ENCODE peak calls at places on chromosome 18, in five cellular contexts. N, D, L, W and T are unnamed samples.

GRCh38 chr18:35941299-35941698 is 31.2 kb upstream of the RMP24 start:
- DNase-seq in N (no peak), D (no peak), L (no peak), W (no peak), T (no peak)

GRCh38 chr18:47251289-47252120 is at the start of gene SKOR2:
- DNase-seq in N (peak), D (no peak), L (no peak), W (no peak), T (no peak)

GRCh38 chr18:75455249-75456183 is 28.0 kb upstream of the SMIM21 start:
- DNase-seq in N (peak), D (peak), L (no peak), W (peak), T (peak)

GRCh38 chr18:23701017-23701416 is 11.8 kb downstream of the LAMA3 start:
- DNase-seq in N (no peak), D (no peak), L (no peak), W (no peak), T (no peak)

GRCh38 chr18:24234850-24235418 is 96.1 kb downstream of the CABYR start:
- DNase-seq in N (no peak), D (no peak), L (peak), W (no peak), T (no peak)

GRCh38 chr18:36833120-36833519 is 4.2 kb downstream of the KIAA1328 start:
- DNase-seq in N (no peak), D (no peak), L (no peak), W (no peak), T (no peak)

GRCh38 chr18:43220691-43221090 is 56.6 kb downstream of the SYT4 start:
- DNase-seq in N (no peak), D (no peak), L (no peak), W (no peak), T (no peak)

GRCh38 chr18:26301681-26302080 is 75.4 kb downstream of the TAF4B start:
- DNase-seq in N (no peak), D (no peak), L (no peak), W (peak), T (no peak)

GRCh38 chr18:43661570-43661969 is 384.3 kb upstream of the SYT4 start:
- DNase-seq in N (peak), D (peak), L (peak), W (peak), T (peak)

GRCh38 chr18:37483221-37483971 is 82.2 kb downstream of the CELF4 start:
- DNase-seq in N (peak), D (no peak), L (peak), W (peak), T (peak)

GRCh38 chr18:5295231-5295920 is at the start of gene ZBTB14:
- DNase-seq in N (peak), D (no peak), L (peak), W (peak), T (peak)

GRCh38 chr18:22283397-22283796 is 114.0 kb downstream of the GATA6 start:
- DNase-seq in N (no peak), D (no peak), L (no peak), W (peak), T (no peak)

GRCh38 chr18:25349131-25349925 is 2.6 kb downstream of the ZNF521 start:
- DNase-seq in N (peak), D (no peak), L (no peak), W (peak), T (peak)

GRCh38 chr18:37533647-37534565 is 31.7 kb downstream of the CELF4 start:
- DNase-seq in N (no peak), D (no peak), L (no peak), W (peak), T (no peak)

GRCh38 chr18:24315170-24315569 is 82.5 kb downstream of the OSBPL1A start:
- DNase-seq in N (no peak), D (no peak), L (no peak), W (peak), T (no peak)

GRCh38 chr18:49100226-49100968 is 149.6 kb upstream of the SMAD7 start:
- DNase-seq in N (no peak), D (no peak), L (no peak), W (peak), T (no peak)

GRCh38 chr18:56799756-56800155 is 148.6 kb downstream of the WDR7 start:
- DNase-seq in N (no peak), D (no peak), L (no peak), W (peak), T (no peak)

GRCh38 chr18:70243131-70243530 is 37.6 kb upstream of the RTTN start:
- DNase-seq in N (no peak), D (no peak), L (peak), W (no peak), T (no peak)

GRCh38 chr18:36519358-36519757 is 221.8 kb downstream of the FHOD3 start:
- DNase-seq in N (no peak), D (no peak), L (peak), W (peak), T (no peak)

GRCh38 chr18:24987933-24988840 is 363.8 kb downstream of the ZNF521 start:
- DNase-seq in N (peak), D (no peak), L (no peak), W (no peak), T (no peak)

GRCh38 chr18:21110667-21111350 is 804 bp downstream of the ROCK1 start:
- DNase-seq in N (peak), D (no peak), L (peak), W (peak), T (peak)

GRCh38 chr18:36856815-36857214 is 27.9 kb downstream of the KIAA1328 start:
- DNase-seq in N (no peak), D (no peak), L (no peak), W (no peak), T (no peak)

DNA sequence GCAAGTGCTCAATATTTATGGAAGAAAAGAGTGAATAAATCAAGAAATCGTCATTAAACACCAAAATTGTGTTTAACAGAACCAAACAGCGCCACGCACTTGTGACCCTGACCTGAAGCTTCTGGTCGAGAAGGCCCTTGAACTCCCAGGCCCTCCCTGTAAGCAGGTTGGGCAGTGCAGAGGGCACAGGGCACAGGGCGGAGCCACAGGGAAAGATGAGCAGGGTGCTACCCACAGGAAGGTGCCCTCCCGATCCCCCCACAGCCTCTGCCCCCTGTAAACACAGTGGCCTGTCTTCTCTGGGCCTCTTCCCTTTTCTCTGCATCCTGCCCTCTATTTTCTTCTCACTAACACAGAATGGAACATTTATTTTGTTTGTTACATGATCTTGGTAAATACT is 16.9 kb upstream of the TUBB6 start:
- DNase-seq in N (no peak), D (no peak), L (no peak), W (no peak), T (no peak)
- H2BK12ac ChIP-seq in N (no peak), D (no peak), L (no peak), W (no peak), T (no peak)

GRCh38 chr18:8813621-8814020 is 108.3 kb downstream of the MTCL1 start:
- DNase-seq in N (no peak), D (no peak), L (no peak), W (no peak), T (no peak)
- H3K14ac ChIP-seq in N (no peak), D (no peak), L (no peak), W (no peak), T (no peak)

GRCh38 chr18:31645411-31645810 is 39.0 kb downstream of the B4GALT6 start:
- DNase-seq in N (no peak), D (no peak), L (no peak), W (no peak), T (no peak)

GRCh38 chr18:31646332-31646822 is 38.0 kb downstream of the B4GALT6 start:
- DNase-seq in N (no peak), D (no peak), L (no peak), W (no peak), T (no peak)

GRCh38 chr18:31648458-31648857 is 35.9 kb downstream of the B4GALT6 start:
- DNase-seq in N (no peak), D (no peak), L (no peak), W (no peak), T (no peak)

GRCh38 chr18:31647354-31647753 is 37.0 kb downstream of the B4GALT6 start:
- DNase-seq in N (no peak), D (no peak), L (no peak), W (no peak), T (no peak)

DNA sequence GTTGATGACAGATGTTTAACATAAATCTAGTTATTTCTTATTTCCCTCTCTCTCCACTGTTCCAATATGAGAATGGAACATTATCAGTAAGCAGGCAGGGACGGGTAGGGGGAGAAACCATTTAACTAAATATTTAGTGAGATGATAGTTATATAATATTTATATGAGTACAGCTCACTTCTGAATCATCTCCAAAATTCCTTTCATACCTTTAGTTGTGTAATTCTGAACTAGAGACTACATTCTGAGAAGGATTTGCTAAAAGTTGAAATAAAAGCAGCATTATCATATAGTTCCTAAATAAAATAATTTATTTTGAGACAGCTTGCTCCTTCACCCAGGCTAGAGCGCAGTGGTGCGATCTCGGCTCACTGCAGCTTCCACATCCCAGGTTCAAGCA is 41.4 kb downstream of the B4GALT6 start:
- DNase-seq in N (no peak), D (no peak), L (peak), W (no peak), T (no peak)
- H2BK12ac ChIP-seq in N (no peak), D (no peak), L (no peak), W (no peak), T (no peak)

DNA sequence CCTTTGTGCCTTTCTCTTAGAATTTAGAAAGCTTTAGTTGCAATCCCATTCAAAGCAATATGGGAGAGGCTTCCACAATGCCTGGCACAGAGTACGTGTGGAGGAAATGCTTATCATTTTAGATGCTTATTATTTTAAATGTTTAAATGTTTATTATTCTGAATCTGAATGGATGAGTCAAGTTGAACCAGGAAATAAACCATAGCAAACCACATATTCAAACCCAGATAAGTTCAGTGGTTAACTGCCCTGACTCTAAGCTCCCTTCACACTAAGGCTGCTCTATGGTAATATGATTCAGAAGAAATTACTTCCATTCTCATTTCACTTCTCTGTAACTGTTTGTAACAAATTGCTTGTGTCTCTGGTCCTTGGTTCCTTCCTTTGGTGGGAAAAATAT is 5.2 kb upstream of the PPP4R1 start:
- DNase-seq in N (no peak), D (no peak), L (no peak), W (peak), T (no peak)
- H3K14ac ChIP-seq in N (no peak), D (no peak), L (no peak), W (no peak), T (no peak)

GRCh38 chr18:39939209-39939608 is 2015.8 kb upstream of the PIK3C3 start:
- DNase-seq in N (no peak), D (no peak), L (no peak), W (no peak), T (no peak)

GRCh38 chr18:39942702-39943101 is 2012.3 kb upstream of the PIK3C3 start:
- DNase-seq in N (no peak), D (no peak), L (no peak), W (peak), T (no peak)

GRCh38 chr18:39946623-39947061 is 2008.4 kb upstream of the PIK3C3 start:
- DNase-seq in N (peak), D (no peak), L (peak), W (peak), T (no peak)

DNA sequence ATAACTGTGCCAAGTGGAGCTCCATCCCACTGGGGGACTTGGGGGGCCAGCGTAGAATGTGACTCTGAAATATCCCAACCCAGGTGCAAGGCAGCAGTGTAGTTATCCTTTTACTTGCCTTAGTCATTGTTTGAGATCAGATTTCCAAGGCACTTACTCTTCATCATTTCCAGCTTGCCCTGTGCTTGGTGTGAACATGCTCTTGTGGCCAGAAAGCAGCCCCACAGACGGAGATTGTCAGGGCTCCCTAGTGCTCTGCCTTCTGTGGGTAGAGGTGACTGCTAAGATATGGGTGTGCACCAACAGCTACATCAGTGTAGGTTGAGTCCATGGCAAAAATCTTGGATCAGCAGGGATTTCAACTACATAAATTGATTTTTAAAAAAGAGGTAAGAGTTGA is 2010.0 kb upstream of the PIK3C3 start:
- DNase-seq in N (no peak), D (no peak), L (no peak), W (no peak), T (no peak)
- H2BK12ac ChIP-seq in N (no peak), D (peak), L (no peak), W (no peak), T (no peak)

GRCh38 chr18:45749918-45750689 is 26.1 kb downstream of the SLC14A1 start:
- DNase-seq in N (no peak), D (no peak), L (no peak), W (no peak), T (no peak)
- H3K14ac ChIP-seq in N (no peak), D (no peak), L (no peak), W (no peak), T (no peak)

GRCh38 chr18:74294526-74294925 is 2.8 kb upstream of the CYB5A start:
- DNase-seq in N (no peak), D (no peak), L (peak), W (no peak), T (no peak)
- H2BK12ac ChIP-seq in N (no peak), D (no peak), L (no peak), W (no peak), T (no peak)

DNA sequence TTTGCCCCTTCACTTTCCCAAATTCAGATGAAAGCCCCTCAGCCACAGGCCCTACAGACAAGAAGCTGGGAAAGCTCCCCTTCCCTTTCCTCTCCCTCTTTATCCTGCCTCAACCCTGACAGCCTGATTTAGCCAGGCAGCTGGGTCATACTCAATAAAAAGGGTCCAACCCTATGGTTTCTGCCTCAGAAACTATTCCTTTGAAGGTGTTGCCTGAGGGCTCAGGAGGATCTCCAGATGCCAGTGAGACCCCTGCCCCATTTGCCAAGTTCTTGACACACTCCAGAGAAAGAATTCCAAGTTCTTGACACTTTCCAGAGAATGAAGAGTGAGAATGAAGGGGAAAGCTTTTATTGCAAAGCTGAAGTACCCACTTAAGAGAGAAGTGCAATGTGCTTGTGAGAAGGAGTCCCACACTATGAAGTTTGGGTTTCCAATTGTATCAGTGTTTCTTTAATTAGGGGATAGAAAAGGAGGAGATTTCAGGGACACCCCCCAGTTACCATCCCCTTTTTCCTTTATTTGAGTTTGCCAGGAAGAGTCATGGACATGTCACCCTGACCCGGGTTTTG is 576.2 kb downstream of the METTL4 start:
- DNase-seq in N (no peak), D (no peak), L (no peak), W (no peak), T (no peak)
- H3K14ac ChIP-seq in N (no peak), D (no peak), L (no peak), W (no peak), T (no peak)

GRCh38 chr18:13095466-13095865 is 104.3 kb downstream of the CEP192 start:
- DNase-seq in N (no peak), D (no peak), L (no peak), W (no peak), T (no peak)
- H2BK12ac ChIP-seq in N (no peak), D (no peak), L (no peak), W (no peak), T (no peak)

DNA sequence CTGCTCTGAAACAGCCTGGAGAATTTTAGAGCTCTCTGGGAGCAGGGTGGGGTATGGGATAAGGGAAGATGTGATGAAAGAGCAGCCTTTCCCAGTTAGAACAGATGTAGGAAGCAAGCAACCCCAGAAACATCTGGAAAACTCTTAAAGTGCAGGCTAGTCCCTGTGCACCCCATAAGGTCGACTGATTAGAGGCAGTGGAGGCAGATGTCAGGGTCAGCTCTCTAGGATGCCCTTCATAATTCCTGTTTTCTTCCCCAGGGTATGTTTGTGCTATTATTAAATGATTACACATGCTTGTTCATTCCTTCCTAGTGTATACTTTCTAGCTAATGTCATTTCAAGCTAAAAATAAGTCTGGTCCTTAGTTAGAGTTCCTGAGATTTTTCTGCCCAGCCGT is 41.7 kb downstream of the PTPRM start:
- DNase-seq in N (no peak), D (no peak), L (no peak), W (peak), T (no peak)
- H3K14ac ChIP-seq in N (no peak), D (no peak), L (no peak), W (no peak), T (no peak)